ENCODE peak calls at places on chromosomes 7 and 10, in seven cellular contexts. X is BJ, Q is heart right ventricle, K is mesendoderm, N is fibroblast of villous mesenchyme, Z is astrocyte of the spinal cord, E is lower lobe of right lung. A is an unnamed sample.

GRCh38 chr10:90675621-90676020 is 182.2 kb downstream of the HTR7 start:
- DNase-seq in X (peak; percentile 59), Q (no peak), K (no peak), N (peak; percentile 8), Z (peak; percentile 87), E (no peak), A (peak; percentile 83)

GRCh38 chr10:58662314-58662713 is 149.6 kb downstream of the BICC1 start:
- DNase-seq in X (no peak), Q (no peak), K (no peak), N (peak; percentile 92), Z (peak; percentile 91), E (no peak), A (peak; percentile 59)

GRCh38 chr10:84352251-84352842 is 24.0 kb downstream of the CCSER2 start:
- DNase-seq in X (no peak), Q (peak; percentile 51), K (peak; percentile 86), N (peak; percentile 68), Z (peak; percentile 62), E (peak; percentile 62), A (no peak)

GRCh38 chr7:7731732-7732131 is 13.3 kb upstream of the RPA3 start:
- DNase-seq in X (no peak), Q (no peak), K (no peak), N (peak; percentile 24), Z (no peak), E (no peak), A (no peak)

GRCh38 chr10:120205368-120206018 is 251.5 kb upstream of the PLPP4 start:
- DNase-seq in X (no peak), Q (no peak), K (no peak), N (no peak), Z (no peak), E (no peak), A (no peak)

GRCh38 chr7:16318989-16319915 is 102.1 kb downstream of the CRPPA start:
- DNase-seq in X (no peak), Q (no peak), K (no peak), N (peak; percentile 44), Z (peak; percentile 60), E (no peak), A (no peak)

GRCh38 chr7:156722427-156722826 is 81.9 kb downstream of the RNF32 start:
- DNase-seq in X (peak; percentile 5), Q (no peak), K (no peak), N (no peak), Z (no peak), E (no peak), A (no peak)

GRCh38 chr10:35194906-35195305 is 68.3 kb downstream of the CREM start:
- DNase-seq in X (no peak), Q (no peak), K (no peak), N (peak; percentile 88), Z (peak; percentile 71), E (no peak), A (peak; percentile 20)

GRCh38 chr10:63710703-63711102 is 189.5 kb downstream of the REEP3 start:
- DNase-seq in X (no peak), Q (no peak), K (no peak), N (no peak), Z (no peak), E (no peak), A (no peak)

GRCh38 chr10:7354330-7355047 is 56.3 kb downstream of the SFMBT2 start:
- DNase-seq in X (no peak), Q (no peak), K (no peak), N (peak; percentile 56), Z (peak; percentile 41), E (no peak), A (no peak)

GRCh38 chr10:108789911-108790310 is 1133.4 kb downstream of the XPNPEP1 start:
- DNase-seq in X (no peak), Q (no peak), K (no peak), N (no peak), Z (peak; percentile 71), E (no peak), A (peak; percentile 18)

GRCh38 chr7:122886357-122887081 is at the start of gene CADPS2:
- DNase-seq in X (no peak), Q (peak; percentile 90), K (peak; percentile 90), N (peak; percentile 86), Z (peak; percentile 90), E (peak; percentile 92), A (peak; percentile 68)

GRCh38 chr10:26855186-26855585 is 5.6 kb downstream of the ABI1 start:
- DNase-seq in X (no peak), Q (no peak), K (no peak), N (peak; percentile 52), Z (no peak), E (no peak), A (no peak)

GRCh38 chr7:82559203-82559805 is 115.7 kb upstream of the CACNA2D1 start:
- DNase-seq in X (no peak), Q (no peak), K (peak; percentile 71), N (no peak), Z (no peak), E (no peak), A (no peak)

GRCh38 chr7:112233048-112233697 is 26.7 kb downstream of the ZNF277 start:
- DNase-seq in X (no peak), Q (no peak), K (no peak), N (peak; percentile 10), Z (no peak), E (no peak), A (no peak)

GRCh38 chr10:71314028-71314693 is 4.9 kb upstream of the SLC29A3 start:
- DNase-seq in X (no peak), Q (peak; percentile 48), K (peak; percentile 51), N (peak; percentile 48), Z (peak; percentile 19), E (peak; percentile 65), A (no peak)

GRCh38 chr7:151849879-151850260 is 27.0 kb downstream of the PRKAG2 start:
- DNase-seq in X (no peak), Q (no peak), K (no peak), N (no peak), Z (no peak), E (peak; percentile 39), A (no peak)

GRCh38 chr7:151851160-151851751 is 25.7 kb downstream of the PRKAG2 start:
- DNase-seq in X (no peak), Q (no peak), K (no peak), N (no peak), Z (no peak), E (peak; percentile 75), A (no peak)

GRCh38 chr7:151850484-151851159 is 26.3 kb downstream of the PRKAG2 start:
- DNase-seq in X (no peak), Q (no peak), K (no peak), N (no peak), Z (no peak), E (peak; percentile 77), A (no peak)

GRCh38 chr7:151852486-151853396 is 24.2 kb downstream of the PRKAG2 start:
- DNase-seq in X (no peak), Q (no peak), K (no peak), N (no peak), Z (no peak), E (peak; percentile 35), A (no peak)

DNA sequence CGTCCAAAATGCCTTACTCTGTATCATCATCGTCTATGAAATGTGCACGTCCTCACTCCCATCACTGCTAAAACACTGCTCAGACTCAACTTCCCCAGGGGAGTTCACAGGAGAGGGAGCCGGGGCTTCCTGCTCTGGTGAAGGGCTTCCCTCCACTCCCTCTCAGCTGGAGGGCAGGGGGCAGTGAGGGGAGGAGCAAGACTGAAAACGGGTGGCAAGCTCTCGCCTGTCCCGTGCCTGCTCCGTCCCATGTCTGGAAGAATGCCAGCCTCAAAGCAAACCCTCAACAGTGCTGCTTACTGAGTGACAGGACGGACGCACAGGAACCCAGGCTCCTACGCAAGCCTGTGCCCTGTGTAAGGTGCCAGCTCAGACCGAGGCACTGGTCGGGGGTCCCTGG is 25.1 kb downstream of the PRKAG2 start:
- DNase-seq in X (no peak), Q (no peak), K (no peak), N (no peak), Z (no peak), E (peak; percentile 76), A (no peak)
- H3K4me3 ChIP-seq in X (no peak overlapping the region), Q (peak overlapping the region; percentile 20), K (no peak overlapping the region), N (no peak overlapping the region), Z (no peak overlapping the region), E (peak overlapping the region; percentile 42), A (no peak overlapping the region)

DNA sequence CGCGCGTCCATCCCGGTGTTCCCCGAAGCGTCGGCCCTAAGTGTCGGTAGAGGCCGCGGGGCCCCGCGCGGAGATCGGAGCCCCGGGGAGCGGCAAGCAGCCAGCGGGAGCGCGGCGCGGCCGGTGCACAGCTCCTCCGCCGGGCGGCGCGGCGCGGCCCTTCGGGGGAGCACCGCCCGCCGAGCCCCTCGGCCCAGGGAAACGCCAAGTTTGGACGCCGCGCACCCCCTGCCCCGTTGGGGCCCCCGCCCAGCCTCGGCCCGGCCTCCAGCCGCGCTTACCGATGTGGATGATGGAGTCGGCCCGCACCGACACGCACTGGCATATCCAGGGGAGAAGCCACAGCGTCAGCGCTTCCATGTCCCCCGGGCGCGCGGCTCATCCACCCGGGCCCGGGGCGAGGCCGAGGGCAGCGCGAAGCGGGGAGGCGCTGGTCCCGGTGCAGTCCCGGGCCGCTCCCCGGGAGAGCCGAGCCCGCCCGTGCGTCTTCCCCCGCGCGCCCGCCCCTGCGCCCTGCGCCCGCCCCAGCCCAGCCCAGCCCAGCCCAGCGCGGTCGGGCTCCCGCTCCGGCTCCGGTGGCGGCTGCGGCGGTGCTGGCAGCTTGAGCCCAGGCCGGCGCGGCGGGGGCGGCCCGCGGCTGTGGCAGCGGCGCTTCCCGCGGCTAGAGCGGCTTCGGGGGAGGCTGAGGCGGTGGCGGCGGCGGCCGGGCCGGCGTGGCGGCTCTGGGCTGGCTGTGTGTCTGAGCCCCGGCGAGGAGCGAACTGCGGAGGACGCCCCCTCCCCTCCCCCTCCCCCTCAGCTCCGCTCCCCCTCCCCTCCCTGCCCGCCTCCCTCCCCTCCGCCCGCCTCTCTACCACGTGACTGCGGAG is at the start of gene GRID1:
- DNase-seq in X (no peak), Q (no peak), K (peak; percentile 56), N (no peak), Z (no peak), E (peak; percentile 51), A (no peak)
- H3K4me3 ChIP-seq in X (peak within 1 kb of the TSS; percentile 38), Q (peak within 1 kb of the TSS; percentile 65), K (no peak within 1 kb of the TSS), N (peak within 1 kb of the TSS; percentile 7), Z (no peak within 1 kb of the TSS), E (peak within 1 kb of the TSS; percentile 55), A (peak within 1 kb of the TSS; percentile 26)

DNA sequence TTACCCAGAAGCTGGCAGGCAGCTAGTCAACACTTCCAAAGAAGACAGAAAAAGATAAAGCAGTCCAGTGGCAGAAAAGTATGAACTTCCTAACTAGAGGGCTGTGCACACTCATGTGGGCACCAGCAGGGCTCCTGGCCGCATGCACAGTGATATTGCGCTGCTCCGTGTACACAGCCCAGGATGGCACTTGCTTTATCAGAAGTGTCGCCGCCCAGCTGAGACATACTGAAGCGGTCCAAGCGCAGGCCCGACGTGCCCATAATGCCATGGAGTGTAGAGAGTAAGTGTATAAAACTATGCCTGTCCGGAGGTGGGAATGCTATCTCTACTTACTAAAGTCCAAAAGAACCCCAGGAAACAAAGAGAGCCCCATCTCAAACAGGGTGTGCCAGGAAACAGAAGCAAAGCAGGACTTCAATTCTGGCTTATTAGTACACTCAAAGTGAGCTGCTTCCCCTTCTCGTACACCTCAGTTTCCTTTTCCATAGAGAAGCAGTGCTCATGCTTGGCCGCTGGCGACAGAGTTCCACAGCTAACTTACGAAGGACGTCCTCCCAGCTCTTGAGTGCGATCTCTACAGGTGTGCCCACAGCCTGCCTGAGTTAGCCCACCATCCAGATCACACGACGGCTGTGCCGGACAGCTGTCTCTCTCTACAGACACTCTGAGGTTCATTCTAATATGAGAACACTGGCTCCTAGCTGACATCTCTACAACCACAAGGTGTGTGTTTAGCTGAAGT is 234.3 kb downstream of the COBL start:
- DNase-seq in X (no peak), Q (no peak), K (no peak), N (no peak), Z (no peak), E (no peak), A (no peak)
- H3K4me3 ChIP-seq in X (no peak overlapping the region), Q (no peak overlapping the region), K (no peak overlapping the region), N (no peak overlapping the region), Z (no peak overlapping the region), E (no peak overlapping the region), A (no peak overlapping the region)

GRCh38 chr7:83648464-83649241 is at the start of gene SEMA3E:
- DNase-seq in X (no peak), Q (no peak), K (peak; percentile 96), N (peak; percentile 18), Z (peak; percentile 60), E (no peak), A (peak; percentile 6)
- H3K4me3 ChIP-seq in X (peak within 1 kb of the TSS; percentile 16), Q (peak within 1 kb of the TSS; percentile 40), K (peak within 1 kb of the TSS; percentile 49), N (peak within 1 kb of the TSS; percentile 21), Z (peak within 1 kb of the TSS; percentile 52), E (peak within 1 kb of the TSS; percentile 43), A (peak within 1 kb of the TSS; percentile 50)